ENCODE peak calls at places on chromosomes 12 and 14, in six cellular contexts. T is HS-5, K is RPMI7951, X is mesendoderm, W is HuH-7, E is NCI-H2171. H is an unnamed sample.

GRCh38 chr14:50954811-50955372 is 10.6 kb upstream of the PYGL start:
- DNase-seq in T (no peak), K (peak), W (peak), E (peak), X (peak), H (no peak)

GRCh38 chr12:10016881-10017280 is 6.5 kb downstream of the CLEC12B start:
- DNase-seq in T (no peak), X (no peak), W (no peak), E (no peak), K (peak), H (no peak)

GRCh38 chr12:105843989-105844768 is 294.6 kb downstream of the NUAK1 start:
- DNase-seq in E (no peak), T (no peak), W (no peak), K (peak), X (no peak), H (no peak)

GRCh38 chr12:54378791-54379400 is 5.6 kb downstream of the ZNF385A start:
- DNase-seq in X (peak), E (no peak), T (no peak), K (peak), W (peak), H (no peak)

GRCh38 chr12:6843118-6843902 is 2.6 kb downstream of the GNB3 start:
- DNase-seq in E (no peak), T (no peak), W (peak), K (no peak), X (peak), H (no peak)

GRCh38 chr12:99600388-99600787 is 47.2 kb upstream of the GARIN6 start:
- DNase-seq in K (no peak), X (no peak), T (no peak), W (no peak), E (no peak), H (no peak)

GRCh38 chr12:45303955-45304354 is 88.1 kb downstream of the ANO6 start:
- DNase-seq in K (no peak), W (no peak), X (peak), T (no peak), E (no peak), H (no peak)

GRCh38 chr12:64083285-64084210 is 138.5 kb downstream of the KICS2 start:
- DNase-seq in E (no peak), X (no peak), K (peak), W (no peak), T (peak), H (no peak)

GRCh38 chr12:79897617-79898016 is 37.3 kb downstream of the PPP1R12A start:
- DNase-seq in T (peak), X (peak), E (no peak), W (no peak), K (peak), H (no peak)

GRCh38 chr12:75658286-75658685 is 146.9 kb upstream of the KRR1 start:
- DNase-seq in W (no peak), K (peak), T (no peak), E (no peak), X (no peak), H (no peak)

GRCh38 chr12:123364532-123365140 is at the start of gene SBNO1:
- DNase-seq in X (peak), E (peak), K (peak), T (peak), W (peak), H (peak)

GRCh38 chr14:24080142-24080530 is 8.8 kb downstream of the CPNE6 start:
- DNase-seq in K (no peak), W (no peak), X (no peak), T (no peak), E (no peak), H (no peak)

GRCh38 chr12:45336331-45336730 is 120.4 kb downstream of the ANO6 start:
- DNase-seq in X (no peak), K (peak), W (no peak), T (peak), E (no peak), H (no peak)

GRCh38 chr12:26116829-26117228 is 8.0 kb downstream of the BHLHE41 start:
- DNase-seq in K (peak), T (no peak), X (peak), E (no peak), W (no peak), H (no peak)

GRCh38 chr12:51343201-51343600 is 3.3 kb downstream of the CELA1 start:
- DNase-seq in X (no peak), E (no peak), W (no peak), T (no peak), K (no peak), H (no peak)

GRCh38 chr12:123132951-123133619 is 17.8 kb downstream of the PITPNM2 start:
- DNase-seq in W (no peak), T (no peak), X (no peak), K (no peak), E (no peak), H (no peak)

GRCh38 chr12:18754118-18754707 is 16.3 kb downstream of the CAPZA3 start:
- DNase-seq in X (peak), T (no peak), W (no peak), E (no peak), K (no peak), H (no peak)

GRCh38 chr12:19894049-19894448 is 454.8 kb downstream of the AEBP2 start:
- DNase-seq in X (no peak), T (no peak), W (no peak), E (no peak), K (peak), H (no peak)

GRCh38 chr14:58836303-58836702 is 198.5 kb downstream of the DACT1 start:
- DNase-seq in E (no peak), X (no peak), W (no peak), K (no peak), T (no peak), H (no peak)

GRCh38 chr14:104302794-104303405 is 164.5 kb downstream of the KIF26A start:
- DNase-seq in W (no peak), T (no peak), E (no peak), K (no peak), X (peak), H (no peak)

GRCh38 chr14:104001003-104001402 is 58.7 kb upstream of the RD3L start:
- DNase-seq in K (peak), X (peak), T (no peak), W (peak), E (no peak), H (peak)

GRCh38 chr12:112198120-112198733 is 72.9 kb downstream of the TRAFD1 start:
- DNase-seq in X (peak), E (peak), K (peak), T (peak), W (peak), H (peak)

GRCh38 chr12:78818487-78818886 is 46.1 kb upstream of the SYT1 start:
- DNase-seq in T (no peak), K (no peak), W (no peak), E (no peak), X (peak), H (no peak)

GRCh38 chr12:51323317-51323960 is 535 bp downstream of the BIN2 start:
- DNase-seq in T (no peak), W (no peak), K (no peak), E (no peak), X (no peak), H (peak)

H was measured in CD8-positive, alpha-beta T cell.